ENCODE peak calls at places on chromosome 14, in nine cellular contexts. One of them, this sample, is unnamed.

GRCh38 chr14:104865069-104865630 is at the start of gene CEP170B:
- DNase-seq in mammary epithelial cell: peak
- DNase-seq in choroid plexus epithelial cell: peak
- DNase-seq in CD8-positive, alpha-beta memory T cell: peak
- DNase-seq in naive thymus-derived CD4-positive, alpha-beta T cell: peak
- DNase-seq in adipocyte: peak
- DNase-seq in HFF-Myc: no peak
- DNase-seq in cardiac fibroblast: peak
- DNase-seq in fibroblast of the aortic adventitia: no peak
- DNase-seq in this sample: peak

GRCh38 chr14:82159624-82160023 is 626.0 kb upstream of the SEL1L start:
- DNase-seq in mammary epithelial cell: no peak
- DNase-seq in choroid plexus epithelial cell: no peak
- DNase-seq in CD8-positive, alpha-beta memory T cell: no peak
- DNase-seq in naive thymus-derived CD4-positive, alpha-beta T cell: no peak
- DNase-seq in adipocyte: no peak
- DNase-seq in HFF-Myc: no peak
- DNase-seq in cardiac fibroblast: no peak
- DNase-seq in fibroblast of the aortic adventitia: no peak
- DNase-seq in this sample: no peak

GRCh38 chr14:37145395-37145794 is 27.0 kb downstream of the SLC25A21 start:
- DNase-seq in mammary epithelial cell: peak
- DNase-seq in choroid plexus epithelial cell: no peak
- DNase-seq in CD8-positive, alpha-beta memory T cell: no peak
- DNase-seq in naive thymus-derived CD4-positive, alpha-beta T cell: no peak
- DNase-seq in adipocyte: no peak
- DNase-seq in HFF-Myc: peak
- DNase-seq in cardiac fibroblast: no peak
- DNase-seq in fibroblast of the aortic adventitia: no peak
- DNase-seq in this sample: no peak

GRCh38 chr14:39452680-39453079 is 20.4 kb upstream of the FBXO33 start:
- DNase-seq in mammary epithelial cell: no peak
- DNase-seq in choroid plexus epithelial cell: no peak
- DNase-seq in CD8-positive, alpha-beta memory T cell: no peak
- DNase-seq in naive thymus-derived CD4-positive, alpha-beta T cell: no peak
- DNase-seq in adipocyte: no peak
- DNase-seq in HFF-Myc: no peak
- DNase-seq in cardiac fibroblast: no peak
- DNase-seq in fibroblast of the aortic adventitia: no peak
- DNase-seq in this sample: no peak

GRCh38 chr14:59919582-59920377 is at the start of gene LRRC9:
- DNase-seq in mammary epithelial cell: no peak
- DNase-seq in choroid plexus epithelial cell: peak
- DNase-seq in CD8-positive, alpha-beta memory T cell: peak
- DNase-seq in naive thymus-derived CD4-positive, alpha-beta T cell: peak
- DNase-seq in adipocyte: peak
- DNase-seq in HFF-Myc: no peak
- DNase-seq in cardiac fibroblast: peak
- DNase-seq in fibroblast of the aortic adventitia: no peak
- DNase-seq in this sample: peak

GRCh38 chr14:27995688-27996087 is 770.9 kb upstream of the FOXG1 start:
- DNase-seq in mammary epithelial cell: no peak
- DNase-seq in choroid plexus epithelial cell: no peak
- DNase-seq in CD8-positive, alpha-beta memory T cell: no peak
- DNase-seq in naive thymus-derived CD4-positive, alpha-beta T cell: no peak
- DNase-seq in adipocyte: no peak
- DNase-seq in HFF-Myc: no peak
- DNase-seq in cardiac fibroblast: no peak
- DNase-seq in fibroblast of the aortic adventitia: no peak
- DNase-seq in this sample: no peak

GRCh38 chr14:45287609-45288008 is 34.6 kb upstream of the MIS18BP1 start:
- DNase-seq in mammary epithelial cell: no peak
- DNase-seq in choroid plexus epithelial cell: peak
- DNase-seq in CD8-positive, alpha-beta memory T cell: no peak
- DNase-seq in naive thymus-derived CD4-positive, alpha-beta T cell: no peak
- DNase-seq in adipocyte: no peak
- DNase-seq in HFF-Myc: no peak
- DNase-seq in cardiac fibroblast: no peak
- DNase-seq in fibroblast of the aortic adventitia: no peak
- DNase-seq in this sample: no peak

GRCh38 chr14:96160030-96160912 is 44.4 kb upstream of the BDKRB2 start:
- DNase-seq in mammary epithelial cell: no peak
- DNase-seq in choroid plexus epithelial cell: no peak
- DNase-seq in CD8-positive, alpha-beta memory T cell: no peak
- DNase-seq in naive thymus-derived CD4-positive, alpha-beta T cell: no peak
- DNase-seq in adipocyte: peak
- DNase-seq in HFF-Myc: no peak
- DNase-seq in cardiac fibroblast: no peak
- DNase-seq in fibroblast of the aortic adventitia: no peak
- DNase-seq in this sample: peak

GRCh38 chr14:50677527-50678063 is 9.5 kb upstream of the SAV1 start:
- DNase-seq in mammary epithelial cell: peak
- DNase-seq in choroid plexus epithelial cell: peak
- DNase-seq in CD8-positive, alpha-beta memory T cell: no peak
- DNase-seq in naive thymus-derived CD4-positive, alpha-beta T cell: no peak
- DNase-seq in adipocyte: peak
- DNase-seq in HFF-Myc: no peak
- DNase-seq in cardiac fibroblast: peak
- DNase-seq in fibroblast of the aortic adventitia: peak
- DNase-seq in this sample: peak

GRCh38 chr14:87049886-87050820 is 942.8 kb downstream of the GALC start:
- DNase-seq in mammary epithelial cell: peak
- DNase-seq in choroid plexus epithelial cell: peak
- DNase-seq in CD8-positive, alpha-beta memory T cell: no peak
- DNase-seq in naive thymus-derived CD4-positive, alpha-beta T cell: no peak
- DNase-seq in adipocyte: peak
- DNase-seq in HFF-Myc: peak
- DNase-seq in cardiac fibroblast: peak
- DNase-seq in fibroblast of the aortic adventitia: peak
- DNase-seq in this sample: peak

GRCh38 chr14:24196071-24197061 is 1.1 kb upstream of the TM9SF1 start:
- DNase-seq in mammary epithelial cell: peak
- DNase-seq in choroid plexus epithelial cell: peak
- DNase-seq in CD8-positive, alpha-beta memory T cell: no peak
- DNase-seq in naive thymus-derived CD4-positive, alpha-beta T cell: no peak
- DNase-seq in adipocyte: peak
- DNase-seq in HFF-Myc: no peak
- DNase-seq in cardiac fibroblast: peak
- DNase-seq in fibroblast of the aortic adventitia: peak
- DNase-seq in this sample: peak

GRCh38 chr14:99273025-99273723 is 1.2 kb upstream of the BCL11B start:
- DNase-seq in mammary epithelial cell: peak
- DNase-seq in choroid plexus epithelial cell: no peak
- DNase-seq in CD8-positive, alpha-beta memory T cell: peak
- DNase-seq in naive thymus-derived CD4-positive, alpha-beta T cell: peak
- DNase-seq in adipocyte: no peak
- DNase-seq in HFF-Myc: no peak
- DNase-seq in cardiac fibroblast: no peak
- DNase-seq in fibroblast of the aortic adventitia: no peak
- DNase-seq in this sample: no peak

GRCh38 chr14:68528031-68528687 is 264.7 kb downstream of the ZFP36L1 start:
- DNase-seq in mammary epithelial cell: no peak
- DNase-seq in choroid plexus epithelial cell: no peak
- DNase-seq in CD8-positive, alpha-beta memory T cell: no peak
- DNase-seq in naive thymus-derived CD4-positive, alpha-beta T cell: no peak
- DNase-seq in adipocyte: no peak
- DNase-seq in HFF-Myc: no peak
- DNase-seq in cardiac fibroblast: no peak
- DNase-seq in fibroblast of the aortic adventitia: no peak
- DNase-seq in this sample: no peak

DNA sequence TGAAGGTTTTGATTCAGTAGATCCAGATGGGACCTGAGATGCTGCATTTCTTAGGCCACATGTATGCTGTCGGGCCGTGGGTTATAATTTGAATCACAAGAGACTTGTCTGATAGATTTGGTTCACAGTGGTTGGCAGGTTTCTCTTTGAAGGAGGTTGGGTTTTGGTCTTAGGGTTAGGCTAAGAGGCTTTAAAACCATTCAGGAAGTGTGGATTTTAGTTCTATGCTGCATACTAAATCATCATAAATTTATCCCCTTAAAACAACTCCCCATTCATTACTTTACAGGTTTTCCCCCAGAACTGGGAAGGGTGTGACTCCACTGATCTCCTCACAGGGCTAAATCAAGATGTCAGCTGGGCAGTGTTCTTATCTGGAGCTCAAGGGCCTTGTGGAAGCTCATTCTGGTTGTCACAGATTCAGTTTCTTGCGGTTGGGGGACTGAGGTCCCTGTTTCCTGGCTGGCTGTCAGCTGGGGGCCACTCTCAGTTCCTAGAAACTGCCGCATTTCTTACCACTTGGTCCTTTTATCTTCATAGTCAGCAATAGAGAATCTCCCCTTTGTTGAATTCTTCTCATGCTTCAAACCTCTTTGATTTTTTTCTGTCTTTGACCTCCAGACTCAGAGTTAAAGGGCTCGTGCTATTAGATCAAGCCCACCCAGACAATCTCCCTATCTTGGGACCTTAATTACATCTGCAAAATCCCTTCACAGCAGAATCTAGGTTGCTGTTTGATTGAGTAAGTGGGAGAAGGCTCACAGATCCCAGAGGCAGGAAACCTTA is 20.6 kb upstream of the PCNX1 start:
- DNase-seq in mammary epithelial cell: no peak
- DNase-seq in choroid plexus epithelial cell: no peak
- DNase-seq in CD8-positive, alpha-beta memory T cell: peak
- DNase-seq in naive thymus-derived CD4-positive, alpha-beta T cell: peak
- DNase-seq in adipocyte: no peak
- DNase-seq in HFF-Myc: no peak
- DNase-seq in cardiac fibroblast: no peak
- DNase-seq in fibroblast of the aortic adventitia: no peak
- DNase-seq in this sample: no peak
- H3K4me3 ChIP-seq in mammary epithelial cell: no peak
- H3K4me3 ChIP-seq in choroid plexus epithelial cell: no peak
- H3K4me3 ChIP-seq in CD8-positive, alpha-beta memory T cell: peak
- H3K4me3 ChIP-seq in naive thymus-derived CD4-positive, alpha-beta T cell: peak
- H3K4me3 ChIP-seq in adipocyte: peak
- H3K4me3 ChIP-seq in HFF-Myc: no peak
- H3K4me3 ChIP-seq in cardiac fibroblast: no peak
- H3K4me3 ChIP-seq in fibroblast of the aortic adventitia: no peak
- H3K4me3 ChIP-seq in this sample: no peak

GRCh38 chr14:73741386-73741875 is 27.2 kb upstream of the PNMA1 start:
- DNase-seq in mammary epithelial cell: peak
- DNase-seq in choroid plexus epithelial cell: peak
- DNase-seq in CD8-positive, alpha-beta memory T cell: peak
- DNase-seq in naive thymus-derived CD4-positive, alpha-beta T cell: peak
- DNase-seq in adipocyte: peak
- DNase-seq in HFF-Myc: no peak
- DNase-seq in cardiac fibroblast: peak
- DNase-seq in fibroblast of the aortic adventitia: peak
- DNase-seq in this sample: peak
- H3K4me3 ChIP-seq in mammary epithelial cell: no peak
- H3K4me3 ChIP-seq in choroid plexus epithelial cell: peak
- H3K4me3 ChIP-seq in CD8-positive, alpha-beta memory T cell: peak
- H3K4me3 ChIP-seq in naive thymus-derived CD4-positive, alpha-beta T cell: peak
- H3K4me3 ChIP-seq in adipocyte: peak
- H3K4me3 ChIP-seq in HFF-Myc: peak
- H3K4me3 ChIP-seq in cardiac fibroblast: peak
- H3K4me3 ChIP-seq in fibroblast of the aortic adventitia: peak
- H3K4me3 ChIP-seq in this sample: peak

DNA sequence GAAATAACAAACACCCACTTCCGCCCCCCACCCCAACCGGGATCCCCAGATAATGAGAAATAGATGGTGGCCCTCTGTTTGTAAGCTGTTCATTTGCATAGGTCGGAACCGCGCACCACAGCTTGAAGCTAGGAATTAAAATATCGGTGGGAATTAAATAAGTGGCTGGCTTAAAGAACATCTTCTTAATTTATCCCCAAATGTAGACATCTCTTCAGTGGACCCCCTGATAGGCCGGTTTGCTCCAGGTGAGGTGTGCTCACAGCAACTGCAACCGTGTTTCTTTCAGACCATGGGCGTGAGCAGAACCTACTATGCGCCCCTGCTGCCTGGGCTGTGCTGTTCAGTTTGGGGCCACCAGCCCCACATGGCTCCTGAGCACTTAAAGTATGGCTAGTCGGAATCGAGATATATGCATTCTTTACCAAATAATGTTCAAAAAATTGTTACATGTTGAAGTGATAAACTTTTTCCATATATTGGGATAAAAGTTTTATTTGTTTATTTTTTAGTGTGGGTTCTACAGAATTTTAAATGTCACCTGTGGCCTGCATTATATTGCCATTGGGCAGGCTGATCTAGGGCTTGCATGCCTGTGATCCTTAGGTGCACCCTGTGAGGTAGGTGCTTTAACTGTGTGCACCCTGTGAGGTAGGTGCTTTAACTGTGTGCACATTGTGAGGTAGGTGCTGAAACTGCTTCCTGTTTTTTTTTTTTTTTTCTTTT is 821 bp upstream of the DICER1 start:
- DNase-seq in mammary epithelial cell: no peak
- DNase-seq in choroid plexus epithelial cell: no peak
- DNase-seq in CD8-positive, alpha-beta memory T cell: no peak
- DNase-seq in naive thymus-derived CD4-positive, alpha-beta T cell: peak
- DNase-seq in adipocyte: no peak
- DNase-seq in HFF-Myc: no peak
- DNase-seq in cardiac fibroblast: no peak
- DNase-seq in fibroblast of the aortic adventitia: no peak
- DNase-seq in this sample: no peak
- H3K4me3 ChIP-seq in mammary epithelial cell: peak
- H3K4me3 ChIP-seq in choroid plexus epithelial cell: peak
- H3K4me3 ChIP-seq in CD8-positive, alpha-beta memory T cell: peak
- H3K4me3 ChIP-seq in naive thymus-derived CD4-positive, alpha-beta T cell: peak
- H3K4me3 ChIP-seq in adipocyte: peak
- H3K4me3 ChIP-seq in HFF-Myc: peak
- H3K4me3 ChIP-seq in cardiac fibroblast: peak
- H3K4me3 ChIP-seq in fibroblast of the aortic adventitia: peak
- H3K4me3 ChIP-seq in this sample: peak

DNA sequence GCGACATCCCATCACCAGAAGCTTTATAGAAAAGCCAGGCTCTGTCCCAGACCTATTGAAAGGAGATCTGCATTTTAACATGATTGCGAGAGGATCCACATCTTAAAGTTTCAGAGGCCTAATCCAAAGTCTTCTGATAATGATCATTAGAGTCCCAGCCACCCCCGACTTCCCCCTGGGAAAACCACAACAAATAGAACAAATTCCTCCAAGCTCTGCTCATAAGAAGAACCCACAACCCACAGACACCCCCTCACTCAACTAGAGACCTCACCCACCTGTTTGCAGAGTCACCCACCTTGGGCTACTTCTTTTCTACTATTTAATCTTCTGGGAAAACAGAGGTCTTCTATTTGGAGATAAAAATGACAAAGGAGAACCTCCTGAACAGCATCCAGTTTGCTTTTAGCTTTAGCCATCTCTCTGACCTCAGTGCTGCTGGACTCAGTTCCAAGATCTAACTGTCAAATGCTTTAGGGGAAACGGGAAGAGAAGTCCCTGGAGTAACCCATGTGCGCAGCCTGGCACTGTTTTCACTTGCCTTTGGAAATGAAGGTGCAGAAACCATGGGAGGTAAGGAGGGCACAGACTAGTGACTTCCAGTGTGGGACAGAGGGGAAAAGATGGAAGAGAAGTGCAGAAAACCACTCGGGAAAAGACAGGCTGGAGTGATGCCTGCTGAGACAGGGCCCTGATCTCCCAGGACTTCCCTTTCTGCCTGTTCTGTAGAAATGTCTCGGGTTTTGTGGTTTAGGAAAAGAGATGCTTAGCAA is 124.9 kb upstream of the HIF1A start:
- DNase-seq in mammary epithelial cell: no peak
- DNase-seq in choroid plexus epithelial cell: peak
- DNase-seq in CD8-positive, alpha-beta memory T cell: no peak
- DNase-seq in naive thymus-derived CD4-positive, alpha-beta T cell: no peak
- DNase-seq in adipocyte: no peak
- DNase-seq in HFF-Myc: no peak
- DNase-seq in cardiac fibroblast: peak
- DNase-seq in fibroblast of the aortic adventitia: peak
- DNase-seq in this sample: no peak
- H3K4me3 ChIP-seq in mammary epithelial cell: no peak
- H3K4me3 ChIP-seq in choroid plexus epithelial cell: no peak
- H3K4me3 ChIP-seq in CD8-positive, alpha-beta memory T cell: no peak
- H3K4me3 ChIP-seq in naive thymus-derived CD4-positive, alpha-beta T cell: no peak
- H3K4me3 ChIP-seq in adipocyte: peak
- H3K4me3 ChIP-seq in HFF-Myc: no peak
- H3K4me3 ChIP-seq in cardiac fibroblast: no peak
- H3K4me3 ChIP-seq in fibroblast of the aortic adventitia: peak
- H3K4me3 ChIP-seq in this sample: no peak

This sample was measured in fibroblast of villous mesenchyme.